ENCODE peak calls at places on chromosomes 11 and 22, in five cellular contexts. One of them, this sample, is unnamed.

GRCh38 chr11:13135385-13136271 is 126.5 kb downstream of the RASSF10 start:
- DNase-seq in upper lobe of right lung: no peak
- DNase-seq in choroid plexus epithelial cell: peak; percentile 73
- DNase-seq in GM13977: no peak
- DNase-seq in cardiac muscle cell: peak; percentile 90
- DNase-seq in this sample: no peak

GRCh38 chr11:116931206-116931953 is 94.0 kb upstream of the APOA1 start:
- DNase-seq in cardiac muscle cell: peak; percentile 54
- DNase-seq in choroid plexus epithelial cell: peak; percentile 16
- DNase-seq in upper lobe of right lung: no peak
- DNase-seq in GM13977: no peak
- DNase-seq in this sample: peak; percentile 20

GRCh38 chr11:26820739-26821138 is 98.9 kb upstream of the SLC5A12 start:
- DNase-seq in GM13977: no peak
- DNase-seq in choroid plexus epithelial cell: peak; percentile 93
- DNase-seq in upper lobe of right lung: no peak
- DNase-seq in cardiac muscle cell: peak; percentile 92
- DNase-seq in this sample: no peak

GRCh38 chr22:39080052-39080762 is 3.1 kb downstream of the APOBEC3G start:
- DNase-seq in upper lobe of right lung: no peak
- DNase-seq in choroid plexus epithelial cell: no peak
- DNase-seq in GM13977: no peak
- DNase-seq in cardiac muscle cell: no peak
- DNase-seq in this sample: no peak

GRCh38 chr11:107606122-107606521 is 15.2 kb downstream of the ELMOD1 start:
- DNase-seq in choroid plexus epithelial cell: no peak
- DNase-seq in cardiac muscle cell: no peak
- DNase-seq in GM13977: no peak
- DNase-seq in upper lobe of right lung: no peak
- DNase-seq in this sample: no peak

GRCh38 chr11:15150507-15150906 is 35.8 kb downstream of the INSC start:
- DNase-seq in choroid plexus epithelial cell: no peak
- DNase-seq in upper lobe of right lung: no peak
- DNase-seq in cardiac muscle cell: no peak
- DNase-seq in GM13977: no peak
- DNase-seq in this sample: no peak

GRCh38 chr11:5364214-5364613 is 12.9 kb downstream of the OR51B6 start:
- DNase-seq in GM13977: no peak
- DNase-seq in cardiac muscle cell: peak; percentile 49
- DNase-seq in upper lobe of right lung: no peak
- DNase-seq in choroid plexus epithelial cell: peak; percentile 91
- DNase-seq in this sample: no peak

GRCh38 chr11:61893981-61894380 is 2.6 kb upstream of the FADS3 start:
- DNase-seq in GM13977: no peak
- DNase-seq in cardiac muscle cell: peak; percentile 93
- DNase-seq in choroid plexus epithelial cell: peak; percentile 95
- DNase-seq in upper lobe of right lung: no peak
- DNase-seq in this sample: no peak

GRCh38 chr11:67546852-67547251 is 23.6 kb upstream of the CABP2 start:
- DNase-seq in upper lobe of right lung: no peak
- DNase-seq in cardiac muscle cell: no peak
- DNase-seq in GM13977: no peak
- DNase-seq in choroid plexus epithelial cell: no peak
- DNase-seq in this sample: no peak

GRCh38 chr11:12164061-12165014 is 53.9 kb downstream of the MICAL2 start:
- DNase-seq in choroid plexus epithelial cell: peak; percentile 88
- DNase-seq in upper lobe of right lung: peak; percentile 13
- DNase-seq in cardiac muscle cell: peak; percentile 81
- DNase-seq in GM13977: no peak
- DNase-seq in this sample: no peak

GRCh38 chr11:20041499-20041898 is 118.8 kb downstream of the DBX1 start:
- DNase-seq in upper lobe of right lung: no peak
- DNase-seq in choroid plexus epithelial cell: no peak
- DNase-seq in GM13977: no peak
- DNase-seq in cardiac muscle cell: no peak
- DNase-seq in this sample: no peak

GRCh38 chr11:200224-201003 is 6.8 kb downstream of the BET1L start:
- DNase-seq in choroid plexus epithelial cell: no peak
- DNase-seq in cardiac muscle cell: no peak
- DNase-seq in GM13977: no peak
- DNase-seq in upper lobe of right lung: peak; percentile 56
- DNase-seq in this sample: no peak

GRCh38 chr11:2779499-2779980 is 79.7 kb upstream of the KCNQ1OT1 start:
- DNase-seq in GM13977: no peak
- DNase-seq in cardiac muscle cell: no peak
- DNase-seq in choroid plexus epithelial cell: no peak
- DNase-seq in upper lobe of right lung: no peak
- DNase-seq in this sample: no peak

GRCh38 chr22:49328076-49328475 is 499.6 kb downstream of the BRD1 start:
- DNase-seq in GM13977: no peak
- DNase-seq in choroid plexus epithelial cell: no peak
- DNase-seq in upper lobe of right lung: peak; percentile 45
- DNase-seq in cardiac muscle cell: no peak
- DNase-seq in this sample: no peak

GRCh38 chr22:46674367-46674781 is 54.2 kb downstream of the GRAMD4 start:
- DNase-seq in choroid plexus epithelial cell: no peak
- DNase-seq in upper lobe of right lung: no peak
- DNase-seq in cardiac muscle cell: no peak
- DNase-seq in GM13977: peak; percentile 80
- DNase-seq in this sample: peak; percentile 78

GRCh38 chr22:27262371-27262770 is 539.2 kb downstream of the MN1 start:
- DNase-seq in upper lobe of right lung: no peak
- DNase-seq in choroid plexus epithelial cell: no peak
- DNase-seq in GM13977: no peak
- DNase-seq in cardiac muscle cell: no peak
- DNase-seq in this sample: no peak

GRCh38 chr22:43227231-43227630 is 40.3 kb upstream of the TTLL12 start:
- DNase-seq in GM13977: no peak
- DNase-seq in cardiac muscle cell: no peak
- DNase-seq in choroid plexus epithelial cell: peak; percentile 36
- DNase-seq in upper lobe of right lung: no peak
- DNase-seq in this sample: no peak

GRCh38 chr11:43542734-43543133 is 137.8 kb upstream of the HSD17B12 start:
- DNase-seq in upper lobe of right lung: no peak
- DNase-seq in cardiac muscle cell: no peak
- DNase-seq in choroid plexus epithelial cell: peak; percentile 13
- DNase-seq in GM13977: no peak
- DNase-seq in this sample: no peak

GRCh38 chr11:44928144-44928543 is 22.5 kb downstream of the TP53I11 start:
- DNase-seq in cardiac muscle cell: no peak
- DNase-seq in GM13977: no peak
- DNase-seq in choroid plexus epithelial cell: no peak
- DNase-seq in upper lobe of right lung: no peak
- DNase-seq in this sample: no peak

GRCh38 chr11:1562469-1563148 is 9.5 kb downstream of the DUSP8 start:
- DNase-seq in upper lobe of right lung: peak; percentile 62
- DNase-seq in GM13977: no peak
- DNase-seq in cardiac muscle cell: no peak
- DNase-seq in choroid plexus epithelial cell: no peak
- DNase-seq in this sample: no peak

GRCh38 chr22:42179616-42180015 is 49.0 kb upstream of the CYP2D6 start:
- DNase-seq in cardiac muscle cell: peak; percentile 73
- DNase-seq in GM13977: no peak
- DNase-seq in choroid plexus epithelial cell: peak; percentile 56
- DNase-seq in upper lobe of right lung: no peak
- DNase-seq in this sample: no peak

GRCh38 chr22:42039271-42039670 is 31.3 kb downstream of the NAGA start:
- DNase-seq in upper lobe of right lung: no peak
- DNase-seq in cardiac muscle cell: no peak
- DNase-seq in GM13977: no peak
- DNase-seq in choroid plexus epithelial cell: no peak
- DNase-seq in this sample: no peak

GRCh38 chr11:44505591-44506054 is 59.8 kb upstream of the CD82 start:
- DNase-seq in cardiac muscle cell: peak; percentile 54
- DNase-seq in upper lobe of right lung: no peak
- DNase-seq in GM13977: no peak
- DNase-seq in choroid plexus epithelial cell: peak; percentile 64
- DNase-seq in this sample: no peak

GRCh38 chr11:27660171-27660570 is 40.1 kb downstream of the BDNF start:
- DNase-seq in GM13977: no peak
- DNase-seq in choroid plexus epithelial cell: no peak
- DNase-seq in upper lobe of right lung: no peak
- DNase-seq in cardiac muscle cell: no peak
- DNase-seq in this sample: no peak

GRCh38 chr22:46085831-46086576 is 64.3 kb upstream of the PPARA start:
- DNase-seq in choroid plexus epithelial cell: no peak
- DNase-seq in GM13977: no peak
- DNase-seq in cardiac muscle cell: peak; percentile 64
- DNase-seq in upper lobe of right lung: peak; percentile 93
- DNase-seq in this sample: no peak

GRCh38 chr22:31496735-31497146 is 405 bp downstream of the SFI1 start:
- DNase-seq in GM13977: no peak
- DNase-seq in upper lobe of right lung: peak; percentile 73
- DNase-seq in choroid plexus epithelial cell: no peak
- DNase-seq in cardiac muscle cell: peak; percentile 14
- DNase-seq in this sample: no peak

GRCh38 chr11:46658259-46658658 is 40.9 kb downstream of the ATG13 start:
- DNase-seq in GM13977: no peak
- DNase-seq in upper lobe of right lung: no peak
- DNase-seq in cardiac muscle cell: peak; percentile 92
- DNase-seq in choroid plexus epithelial cell: peak; percentile 91
- DNase-seq in this sample: no peak

GRCh38 chr22:48929276-48929790 is 898.3 kb downstream of the BRD1 start:
- DNase-seq in choroid plexus epithelial cell: no peak
- DNase-seq in upper lobe of right lung: peak; percentile 43
- DNase-seq in cardiac muscle cell: no peak
- DNase-seq in GM13977: no peak
- DNase-seq in this sample: no peak

GRCh38 chr11:85530596-85530995 is 96.5 kb downstream of the DLG2 start:
- DNase-seq in upper lobe of right lung: no peak
- DNase-seq in cardiac muscle cell: no peak
- DNase-seq in GM13977: no peak
- DNase-seq in choroid plexus epithelial cell: peak; percentile 1
- DNase-seq in this sample: no peak

GRCh38 chr11:91163619-91164451 is 941.0 kb upstream of the CHORDC1 start:
- DNase-seq in choroid plexus epithelial cell: peak; percentile 74
- DNase-seq in upper lobe of right lung: no peak
- DNase-seq in GM13977: no peak
- DNase-seq in cardiac muscle cell: peak; percentile 9
- DNase-seq in this sample: no peak

GRCh38 chr11:101010899-101011298 is 118.7 kb downstream of the PGR start:
- DNase-seq in upper lobe of right lung: no peak
- DNase-seq in cardiac muscle cell: no peak
- DNase-seq in choroid plexus epithelial cell: peak; percentile 14
- DNase-seq in GM13977: no peak
- DNase-seq in this sample: no peak

GRCh38 chr11:9739108-9739507 is 75.2 kb downstream of the SWAP70 start:
- DNase-seq in GM13977: no peak
- DNase-seq in upper lobe of right lung: no peak
- DNase-seq in cardiac muscle cell: no peak
- DNase-seq in choroid plexus epithelial cell: no peak
- DNase-seq in this sample: peak; percentile 32

GRCh38 chr11:67632982-67633755 is 3.4 kb upstream of the NUDT8 start:
- DNase-seq in choroid plexus epithelial cell: no peak
- DNase-seq in upper lobe of right lung: no peak
- DNase-seq in GM13977: no peak
- DNase-seq in cardiac muscle cell: no peak
- DNase-seq in this sample: no peak

GRCh38 chr22:44828193-44828592 is 75.8 kb downstream of the ARHGAP8 start:
- DNase-seq in GM13977: peak; percentile 65
- DNase-seq in choroid plexus epithelial cell: peak; percentile 4
- DNase-seq in upper lobe of right lung: no peak
- DNase-seq in cardiac muscle cell: peak; percentile 4
- DNase-seq in this sample: peak; percentile 61
- TF ChIP-seq CTCF in GM13977: peak; percentile 44
- TF ChIP-seq CTCF in choroid plexus epithelial cell: peak; percentile 46
- TF ChIP-seq CTCF in upper lobe of right lung: peak; percentile 37
- TF ChIP-seq CTCF in cardiac muscle cell: peak; percentile 47
- TF ChIP-seq CTCF in this sample: peak; percentile 19

GRCh38 chr11:65558002-65558784 is at the start of gene LTBP3:
- DNase-seq in upper lobe of right lung: peak; percentile 93
- DNase-seq in cardiac muscle cell: peak; percentile 94
- DNase-seq in GM13977: peak; percentile 85
- DNase-seq in choroid plexus epithelial cell: peak; percentile 88
- DNase-seq in this sample: peak; percentile 72
- TF ChIP-seq CTCF in upper lobe of right lung: no peak
- TF ChIP-seq CTCF in cardiac muscle cell: no peak
- TF ChIP-seq CTCF in GM13977: no peak
- TF ChIP-seq CTCF in choroid plexus epithelial cell: no peak
- TF ChIP-seq CTCF in this sample: no peak

GRCh38 chr22:17838180-17838865 is 64.1 kb upstream of the BID start:
- DNase-seq in GM13977: no peak
- DNase-seq in choroid plexus epithelial cell: no peak
- DNase-seq in cardiac muscle cell: no peak
- DNase-seq in upper lobe of right lung: no peak
- DNase-seq in this sample: no peak

GRCh38 chr22:17832665-17833064 is 58.4 kb upstream of the BID start:
- DNase-seq in cardiac muscle cell: no peak
- DNase-seq in choroid plexus epithelial cell: no peak
- DNase-seq in GM13977: no peak
- DNase-seq in upper lobe of right lung: no peak
- DNase-seq in this sample: no peak

GRCh38 chr22:17835256-17835655 is 61.0 kb upstream of the BID start:
- DNase-seq in cardiac muscle cell: no peak
- DNase-seq in choroid plexus epithelial cell: no peak
- DNase-seq in GM13977: no peak
- DNase-seq in upper lobe of right lung: no peak
- DNase-seq in this sample: no peak

GRCh38 chr22:17841836-17842235 is 67.6 kb upstream of the BID start:
- DNase-seq in cardiac muscle cell: no peak
- DNase-seq in upper lobe of right lung: no peak
- DNase-seq in choroid plexus epithelial cell: no peak
- DNase-seq in GM13977: no peak
- DNase-seq in this sample: no peak

GRCh38 chr22:17836977-17837742 is 62.9 kb upstream of the BID start:
- DNase-seq in choroid plexus epithelial cell: peak; percentile 8
- DNase-seq in upper lobe of right lung: no peak
- DNase-seq in GM13977: no peak
- DNase-seq in cardiac muscle cell: no peak
- DNase-seq in this sample: no peak
- TF ChIP-seq CTCF in choroid plexus epithelial cell: no peak
- TF ChIP-seq CTCF in upper lobe of right lung: no peak
- TF ChIP-seq CTCF in GM13977: no peak
- TF ChIP-seq CTCF in cardiac muscle cell: no peak
- TF ChIP-seq CTCF in this sample: no peak

GRCh38 chr11:77046060-77046501 is 11.9 kb downstream of the B3GNT6 start:
- DNase-seq in cardiac muscle cell: peak; percentile 25
- DNase-seq in upper lobe of right lung: peak; percentile 79
- DNase-seq in choroid plexus epithelial cell: peak; percentile 23
- DNase-seq in GM13977: peak; percentile 85
- DNase-seq in this sample: peak; percentile 75
- TF ChIP-seq CTCF in cardiac muscle cell: peak; percentile 80
- TF ChIP-seq CTCF in upper lobe of right lung: peak; percentile 67
- TF ChIP-seq CTCF in choroid plexus epithelial cell: peak; percentile 56
- TF ChIP-seq CTCF in GM13977: peak; percentile 96
- TF ChIP-seq CTCF in this sample: peak; percentile 57

DNA sequence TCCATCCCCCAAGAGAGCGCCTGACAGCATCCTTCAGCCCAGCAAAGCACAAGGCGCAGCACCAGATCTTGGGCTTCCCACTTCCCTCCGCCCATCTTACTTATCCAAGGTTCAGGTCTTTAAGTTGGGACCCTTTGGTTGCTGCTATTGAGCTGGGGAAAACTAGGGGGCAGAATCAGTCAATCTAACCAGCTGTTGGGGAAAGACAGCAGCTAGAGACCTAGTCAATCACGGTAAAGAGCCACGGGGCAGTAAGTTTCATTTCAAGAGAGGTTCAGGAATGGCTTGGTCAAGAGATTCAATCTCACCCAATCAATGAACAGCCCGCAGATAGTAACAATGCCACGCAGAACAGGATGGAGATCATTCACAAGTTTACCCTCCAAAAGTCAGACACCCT is 1.7 kb downstream of the ABTB2 start:
- DNase-seq in GM13977: no peak
- DNase-seq in choroid plexus epithelial cell: no peak
- DNase-seq in upper lobe of right lung: no peak
- DNase-seq in cardiac muscle cell: no peak
- DNase-seq in this sample: no peak
- TF ChIP-seq CTCF in GM13977: peak; percentile 13
- TF ChIP-seq CTCF in choroid plexus epithelial cell: no peak
- TF ChIP-seq CTCF in upper lobe of right lung: no peak
- TF ChIP-seq CTCF in cardiac muscle cell: no peak
- TF ChIP-seq CTCF in this sample: no peak